ENCODE peak calls at places on chromosomes 1 and 21, in five cellular contexts. H, K, L, T and S are unnamed samples.

GRCh38 chr1:22850681-22851080 is 122.0 kb downstream of the LACTBL1 start:
- DNase-seq in K (no peak), L (no peak), H (peak; percentile 31), T (no peak), S (no peak)

GRCh38 chr1:176374967-176375569 is 87.9 kb upstream of the PAPPA2 start:
- DNase-seq in T (peak; percentile 79), H (peak; percentile 62), K (peak; percentile 81), L (peak; percentile 64), S (peak; percentile 95)

GRCh38 chr1:170402451-170403311 is 129.3 kb upstream of the GORAB start:
- DNase-seq in L (peak; percentile 26), T (no peak), H (no peak), K (no peak), S (no peak)

GRCh38 chr1:92831368-92831761 is 475 bp upstream of the RPL5 start:
- DNase-seq in H (no peak), T (peak; percentile 41), L (peak; percentile 30), K (peak; percentile 27), S (no peak)

GRCh38 chr1:10052347-10052746 is 19.6 kb downstream of the UBE4B start:
- DNase-seq in L (no peak), K (no peak), H (no peak), T (no peak), S (no peak)

GRCh38 chr1:211632808-211633522 is 42.5 kb downstream of the NEK2 start:
- DNase-seq in H (peak; percentile 89), T (no peak), K (no peak), L (peak; percentile 47), S (no peak)

GRCh38 chr1:147651466-147651865 is 18.9 kb downstream of the ACP6 start:
- DNase-seq in K (peak; percentile 93), T (no peak), L (no peak), H (no peak), S (peak; percentile 12)

GRCh38 chr1:26066160-26066559 is 1.3 kb downstream of the TRIM63 start:
- DNase-seq in H (no peak), T (no peak), L (no peak), K (no peak), S (no peak)

GRCh38 chr1:234737915-234738314 is 127.9 kb upstream of the IRF2BP2 start:
- DNase-seq in H (no peak), L (no peak), T (no peak), K (peak; percentile 61), S (no peak)

GRCh38 chr1:3135746-3136455 is 66.9 kb downstream of the PRDM16 start:
- DNase-seq in K (no peak), T (no peak), H (no peak), L (no peak), S (no peak)

GRCh38 chr1:151165281-151165737 is 393 bp downstream of the LYSMD1 start:
- DNase-seq in H (peak; percentile 49), L (peak; percentile 59), K (peak; percentile 89), T (peak; percentile 84), S (peak; percentile 17)

GRCh38 chr1:58401991-58402390 is 144.5 kb downstream of the OMA1 start:
- DNase-seq in K (no peak), T (no peak), H (no peak), L (no peak), S (no peak)

GRCh38 chr1:2857521-2857920 is 56.0 kb upstream of the TTC34 start:
- DNase-seq in K (no peak), L (no peak), T (no peak), H (no peak), S (no peak)

GRCh38 chr1:154802336-154803003 is 67.6 kb downstream of the KCNN3 start:
- DNase-seq in T (no peak), K (no peak), L (no peak), H (no peak), S (no peak)

GRCh38 chr1:171254859-171255258 is 6.6 kb downstream of the FMO1 start:
- DNase-seq in H (peak; percentile 47), T (no peak), L (peak; percentile 35), K (no peak), S (no peak)

GRCh38 chr1:21933397-21934248 is 3.5 kb downstream of the HSPG2 start:
- DNase-seq in L (no peak), H (no peak), T (peak; percentile 82), K (peak; percentile 81), S (peak; percentile 27)

GRCh38 chr21:40671721-40672120 is 175.2 kb downstream of the DSCAM start:
- DNase-seq in T (no peak), L (no peak), K (no peak), H (no peak), S (no peak)
- H2AK5ac ChIP-seq in T (no peak overlapping the region), L (no peak overlapping the region), K (no peak overlapping the region), H (no peak overlapping the region), S (no peak overlapping the region)

GRCh38 chr1:227887697-227888403 is 59.9 kb downstream of the WNT9A start:
- DNase-seq in K (peak; percentile 73), L (peak; percentile 6), H (no peak), T (peak; percentile 74), S (no peak)
- H4K8ac ChIP-seq in K (no peak overlapping the region), L (no peak overlapping the region), H (no peak overlapping the region), T (no peak overlapping the region), S (peak overlapping the region; percentile 79)

DNA sequence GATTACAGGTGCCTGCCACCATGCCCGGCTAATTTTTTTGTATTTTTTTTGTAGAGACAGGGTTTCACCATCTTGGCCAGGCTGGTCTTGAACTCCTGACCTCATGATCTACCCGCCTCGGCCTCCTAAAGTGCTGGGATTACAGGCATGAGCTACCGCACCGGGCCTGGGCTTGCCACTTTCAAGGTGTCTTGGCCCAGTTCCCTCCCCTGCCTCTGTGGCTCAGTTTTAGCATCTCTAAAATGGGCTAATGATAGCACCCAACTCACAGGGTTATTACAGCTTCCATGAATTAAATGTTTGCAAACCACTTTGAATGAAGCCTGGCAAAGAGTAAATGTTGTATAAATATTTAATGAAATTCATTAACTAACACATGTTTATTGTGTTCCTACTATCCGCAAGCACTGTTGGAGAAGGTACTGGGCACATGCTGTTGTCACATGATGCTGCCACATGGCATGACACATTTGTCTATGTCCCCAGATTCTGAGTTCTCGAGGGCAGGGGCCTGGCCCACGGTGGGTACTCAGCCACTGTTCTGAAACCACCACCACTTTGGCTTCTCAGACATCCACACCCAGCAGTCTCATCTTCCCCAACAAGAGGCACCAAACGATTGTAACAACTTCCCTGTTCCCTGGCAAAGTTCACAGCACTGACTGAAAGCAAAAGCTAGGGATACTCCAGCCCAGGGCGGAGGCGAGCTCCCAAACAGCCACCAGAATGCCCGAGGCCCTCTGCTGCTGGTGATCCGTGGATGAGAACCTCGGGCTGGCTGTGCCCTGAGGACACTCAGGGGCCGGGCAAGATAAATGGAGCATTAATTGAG is 9.7 kb downstream of the IFFO2 start:
- DNase-seq in T (no peak), L (no peak), K (no peak), H (no peak), S (peak; percentile 38)
- H2AK5ac ChIP-seq in T (no peak overlapping the region), L (peak overlapping the region; percentile 42), K (peak overlapping the region; percentile 7), H (peak overlapping the region; percentile 84), S (no peak overlapping the region)

DNA sequence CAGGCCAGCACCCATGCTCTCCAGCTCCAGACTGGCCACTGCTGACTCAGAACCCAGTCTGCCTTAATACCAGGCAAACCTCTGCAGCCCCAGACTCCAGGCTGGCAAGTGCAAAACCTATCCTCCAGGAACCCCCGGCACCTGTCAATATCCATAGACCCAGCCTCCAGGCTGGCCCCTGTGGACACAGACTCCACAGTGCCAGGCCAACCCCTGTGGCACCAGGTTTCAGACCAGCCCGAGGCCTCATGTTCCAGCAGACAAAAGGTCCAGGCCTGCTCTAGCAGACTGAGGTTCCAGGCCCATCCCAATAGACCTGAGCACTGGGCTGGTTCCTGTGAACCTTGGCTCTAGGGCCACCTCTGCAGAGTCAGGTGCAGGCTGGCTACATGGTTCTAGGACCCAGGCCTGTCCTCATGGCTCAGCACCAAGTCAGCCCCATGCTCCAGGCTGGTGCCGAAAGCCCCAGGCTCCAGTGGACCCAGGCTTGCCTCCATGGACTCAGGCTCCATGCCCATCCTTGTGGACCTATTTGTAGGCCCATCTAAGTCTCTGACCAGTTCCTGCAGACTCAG is 118.2 kb downstream of the WDR3 start:
- DNase-seq in L (no peak), H (no peak), K (no peak), T (no peak), S (no peak)
- H4K8ac ChIP-seq in L (no peak overlapping the region), H (no peak overlapping the region), K (no peak overlapping the region), T (no peak overlapping the region), S (no peak overlapping the region)

GRCh38 chr1:48222501-48223242 is at the start of gene SLC5A9:
- DNase-seq in L (no peak), K (no peak), H (no peak), T (no peak), S (no peak)
- H2AK5ac ChIP-seq in L (no peak within 1 kb of the TSS), K (peak within 1 kb of the TSS; percentile 53), H (no peak within 1 kb of the TSS), T (no peak within 1 kb of the TSS), S (no peak within 1 kb of the TSS)

DNA sequence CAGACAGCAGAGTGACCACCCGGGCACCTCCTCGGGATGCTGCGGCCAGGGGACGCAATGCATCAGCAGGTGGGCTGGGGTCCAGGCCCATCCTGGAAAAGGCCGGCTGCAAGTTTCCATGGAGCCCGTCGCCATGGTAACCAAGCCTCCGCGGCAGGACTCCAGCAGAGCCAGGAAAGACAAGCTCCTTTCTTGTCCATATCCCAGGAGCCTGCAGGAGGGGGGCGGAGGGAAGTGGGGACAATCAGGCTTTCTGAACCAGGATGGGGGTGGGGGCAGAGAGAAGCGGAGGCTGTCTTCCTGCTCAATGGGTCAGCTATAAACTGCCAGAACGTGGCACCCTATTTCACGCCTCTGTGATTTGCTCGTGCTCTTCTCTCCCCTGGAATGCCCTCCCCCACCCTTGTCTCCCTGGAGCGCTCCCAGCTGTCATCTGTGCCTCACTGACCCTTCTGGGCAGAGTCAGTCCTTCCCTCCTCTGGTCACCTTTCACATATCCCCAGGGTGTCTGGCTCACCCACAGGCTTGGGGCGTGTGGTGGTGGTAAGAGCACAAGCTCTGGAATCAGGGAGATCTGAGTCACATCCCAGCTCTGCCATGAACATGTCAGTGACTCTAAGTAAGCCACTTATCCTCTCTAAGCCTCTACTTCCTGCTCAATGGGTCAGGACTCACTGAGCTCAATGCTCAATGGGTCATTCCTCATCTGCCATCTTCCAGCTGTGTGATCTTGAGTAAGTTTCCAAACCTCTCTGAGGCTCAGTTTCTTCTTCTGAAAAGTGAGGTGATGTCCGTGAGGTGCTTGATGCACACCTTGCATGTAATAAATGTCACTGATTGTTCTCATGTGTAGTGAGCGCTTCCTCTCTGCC is 58.9 kb upstream of the LAPTM5 start:
- DNase-seq in L (peak; percentile 99), H (peak; percentile 92), K (peak; percentile 94), T (peak; percentile 91), S (peak; percentile 23)
- H4K8ac ChIP-seq in L (peak overlapping the region; percentile 73), H (peak overlapping the region; percentile 41), K (no peak overlapping the region), T (no peak overlapping the region), S (no peak overlapping the region)

GRCh38 chr1:180198186-180198585 is 31.9 kb upstream of the LHX4 start:
- DNase-seq in L (no peak), H (no peak), T (no peak), K (peak; percentile 22), S (no peak)
- H2AK5ac ChIP-seq in L (no peak overlapping the region), H (no peak overlapping the region), T (no peak overlapping the region), K (no peak overlapping the region), S (no peak overlapping the region)